ENCODE peak calls at places on chromosomes 2 and 18, in ten cellular contexts. I is 8988T, E is H54, K is endothelial cell, C is substantia nigra, S is GM12865, Y is NCI-H345, Q is OCI-LY7, R is HEK293T, A is non-pigmented ciliary epithelial cell. H is an unnamed sample.
A peak's percentile ranks its signal among the peaks of the same experiment; 100 is the strongest.

GRCh38 chr2:239295377-239296019 is 105.3 kb downstream of the HDAC4 start:
- DNase-seq in S (no peak), I (no peak), E (no peak), Q (no peak), A (no peak), Y (peak; percentile 7), K (no peak), R (no peak), C (no peak), H (no peak)

GRCh38 chr2:159736048-159736447 is 23.7 kb downstream of the MARCHF7 start:
- DNase-seq in Y (no peak), C (no peak), Q (no peak), S (no peak), K (no peak), A (no peak), I (no peak), R (no peak), E (no peak), H (no peak)

GRCh38 chr18:55387139-55387984 is 200.6 kb downstream of the TCF4 start:
- DNase-seq in Y (no peak), R (no peak), Q (no peak), C (no peak), E (no peak), K (peak; percentile 27), S (no peak), A (no peak), I (no peak), H (no peak)

GRCh38 chr2:152352616-152353015 is 17.6 kb downstream of the FMNL2 start:
- DNase-seq in C (no peak), Y (no peak), R (no peak), K (no peak), E (no peak), Q (no peak), A (no peak), I (no peak), S (no peak), H (no peak)

GRCh38 chr18:70332694-70333093 is 43.8 kb downstream of the SOCS6 start:
- DNase-seq in Q (no peak), S (no peak), E (no peak), I (no peak), R (no peak), A (no peak), K (no peak), C (no peak), Y (no peak), H (no peak)

GRCh38 chr2:95344208-95344570 is 47.0 kb downstream of the KCNIP3 start:
- DNase-seq in Y (no peak), K (no peak), E (no peak), R (no peak), I (no peak), A (no peak), C (no peak), Q (no peak), S (no peak), H (no peak)

GRCh38 chr2:232441147-232441651 is 14.8 kb upstream of the ALPI start:
- DNase-seq in C (no peak), Y (no peak), E (no peak), Q (no peak), S (no peak), A (no peak), I (peak; percentile 4), K (no peak), R (no peak), H (no peak)

GRCh38 chr2:78999410-78999809 is 26.1 kb upstream of the REG3G start:
- DNase-seq in I (no peak), Y (peak; percentile 7), Q (peak; percentile 65), C (no peak), E (no peak), R (no peak), A (no peak), S (peak; percentile 14), K (no peak), H (no peak)

GRCh38 chr2:182043021-182043420 is 57.4 kb downstream of the PPP1R1C start:
- DNase-seq in E (no peak), C (no peak), A (no peak), R (no peak), I (no peak), Q (no peak), S (no peak), Y (no peak), K (no peak), H (no peak)

GRCh38 chr2:239216614-239217273 is 184.1 kb downstream of the HDAC4 start:
- DNase-seq in E (no peak), R (no peak), A (no peak), C (no peak), S (peak; percentile 40), Q (no peak), I (no peak), Y (no peak), K (no peak), H (no peak)

GRCh38 chr2:74764429-74765272 is 69.3 kb upstream of the HK2 start:
- DNase-seq in E (no peak), Y (peak; percentile 37), C (no peak), Q (no peak), R (no peak), A (no peak), S (peak; percentile 33), I (no peak), K (peak; percentile 18), H (no peak)

GRCh38 chr2:113117594-113118262 is 9.7 kb upstream of the IL1RN start:
- DNase-seq in R (no peak), C (no peak), S (no peak), Q (no peak), A (peak; percentile 58), I (no peak), E (no peak), K (no peak), Y (no peak), H (no peak)

GRCh38 chr2:167817422-167817821 is 430.0 kb downstream of the STK39 start:
- DNase-seq in I (no peak), Y (no peak), R (no peak), S (no peak), Q (no peak), C (no peak), K (no peak), A (no peak), E (no peak), H (no peak)

GRCh38 chr2:103292570-103293265 is 530.9 kb downstream of the TMEM182 start:
- DNase-seq in A (no peak), Q (no peak), E (no peak), Y (no peak), I (no peak), R (no peak), S (no peak), C (no peak), K (peak; percentile 21), H (no peak)

GRCh38 chr2:38038682-38039081 is 37.3 kb downstream of the CYP1B1 start:
- DNase-seq in R (no peak), K (no peak), C (no peak), S (peak; percentile 31), E (no peak), Q (no peak), I (no peak), Y (no peak), A (no peak), H (no peak)

GRCh38 chr18:49851624-49852023 is 38.3 kb upstream of the ACAA2 start:
- DNase-seq in R (no peak), Y (peak; percentile 17), A (no peak), E (no peak), Q (no peak), I (no peak), K (no peak), C (no peak), S (no peak), H (no peak)

GRCh38 chr18:13532406-13533075 is 193.8 kb downstream of the FAM210A start:
- DNase-seq in I (no peak), K (no peak), E (no peak), S (no peak), R (no peak), A (no peak), Q (no peak), C (no peak), Y (no peak), H (no peak)

GRCh38 chr2:150060341-150060740 is 427.1 kb downstream of the RND3 start:
- DNase-seq in Q (no peak), E (no peak), S (no peak), R (no peak), I (no peak), A (no peak), C (no peak), Y (no peak), K (no peak), H (no peak)

GRCh38 chr18:9766076-9766481 is 58.0 kb downstream of the RAB31 start:
- DNase-seq in C (no peak), K (no peak), I (no peak), Y (no peak), Q (no peak), A (no peak), R (no peak), E (no peak), S (no peak), H (no peak)

GRCh38 chr2:190791347-190791982 is 89.2 kb upstream of the GLS start:
- DNase-seq in Y (no peak), K (peak; percentile 55), S (no peak), C (no peak), A (no peak), E (no peak), I (no peak), R (no peak), Q (no peak), H (no peak)

GRCh38 chr18:37567061-37567993 is 1.7 kb upstream of the CELF4 start:
- DNase-seq in E (no peak), S (no peak), K (no peak), A (no peak), Y (peak; percentile 42), I (no peak), R (no peak), Q (no peak), C (no peak), H (no peak)

GRCh38 chr2:25234756-25235155 is 66.4 kb upstream of the POMC start:
- DNase-seq in Q (no peak), I (no peak), S (no peak), K (no peak), A (no peak), C (peak; percentile 36), E (no peak), R (no peak), Y (peak; percentile 39), H (no peak)

GRCh38 chr2:10447300-10448207 is 573 bp downstream of the ODC1 start:
- DNase-seq in K (peak; percentile 28), E (no peak), I (no peak), R (peak; percentile 28), S (peak; percentile 75), Y (peak; percentile 41), C (peak; percentile 54), Q (peak; percentile 81), A (no peak), H (peak; percentile 38)

GRCh38 chr2:238264072-238264460 is 24.2 kb upstream of the HES6 start:
- DNase-seq in I (no peak), A (no peak), R (no peak), S (no peak), E (no peak), C (no peak), K (no peak), Q (no peak), Y (no peak), H (no peak)

GRCh38 chr2:9800975-9801723 is 42.1 kb upstream of the TAF1B start:
- DNase-seq in A (no peak), R (no peak), Q (no peak), E (peak; percentile 58), C (no peak), I (no peak), K (no peak), Y (no peak), S (peak; percentile 68), H (no peak)

GRCh38 chr2:236343400-236344161 is 79.4 kb upstream of the ASB18 start:
- DNase-seq in R (peak; percentile 61), Q (peak; percentile 78), Y (peak; percentile 74), K (peak; percentile 53), A (peak; percentile 63), S (peak; percentile 78), C (no peak), E (peak; percentile 55), I (peak; percentile 48), H (peak; percentile 57)

GRCh38 chr2:238864207-238865014 is 16.5 kb downstream of the TWIST2 start:
- DNase-seq in E (peak; percentile 98), C (no peak), I (peak; percentile 95), R (peak; percentile 63), S (no peak), Y (peak; percentile 72), Q (no peak), A (peak; percentile 97), K (peak; percentile 43), H (peak; percentile 96)

GRCh38 chr2:230929381-230930148 is 4.5 kb upstream of the GPR55 start:
- DNase-seq in C (no peak), A (no peak), E (no peak), R (no peak), I (no peak), Y (no peak), Q (no peak), K (no peak), S (peak; percentile 58), H (no peak)

H was measured in HuH-7.5.